ENCODE peak calls at places on chromosomes 16 and 17, in five cellular contexts. One of them, this sample, is unnamed.

GRCh38 chr17:4448197-4448980 is 14.6 kb downstream of the SPNS3 start:
- DNase-seq in H1: no peak
- DNase-seq in K562: no peak
- DNase-seq in HepG2: no peak
- DNase-seq in GM12878: no peak
- DNase-seq in this sample: no peak

GRCh38 chr16:73154063-73154870 is 106.3 kb upstream of the ZFHX3 start:
- DNase-seq in H1: no peak
- DNase-seq in K562: no peak
- DNase-seq in HepG2: no peak
- DNase-seq in GM12878: no peak
- DNase-seq in this sample: peak; percentile 93

GRCh38 chr16:54203384-54203783 is 83.2 kb downstream of the IRX3 start:
- DNase-seq in H1: no peak
- DNase-seq in K562: no peak
- DNase-seq in HepG2: no peak
- DNase-seq in GM12878: no peak
- DNase-seq in this sample: no peak

GRCh38 chr17:41547378-41547841 is 19.3 kb upstream of the KRT19 start:
- DNase-seq in H1: no peak
- DNase-seq in K562: no peak
- DNase-seq in HepG2: no peak
- DNase-seq in GM12878: no peak
- DNase-seq in this sample: no peak

GRCh38 chr16:27475561-27475960 is 73.6 kb downstream of the IL21R start:
- DNase-seq in H1: no peak
- DNase-seq in K562: no peak
- DNase-seq in HepG2: no peak
- DNase-seq in GM12878: no peak
- DNase-seq in this sample: no peak

GRCh38 chr17:83007504-83008475 is 71.6 kb upstream of the METRNL start:
- DNase-seq in H1: no peak
- DNase-seq in K562: no peak
- DNase-seq in HepG2: no peak
- DNase-seq in GM12878: no peak
- DNase-seq in this sample: no peak

GRCh38 chr16:4263504-4264436 is 9.1 kb downstream of the TFAP4 start:
- DNase-seq in H1: no peak
- DNase-seq in K562: peak; percentile 95
- DNase-seq in HepG2: peak; percentile 47
- DNase-seq in GM12878: no peak
- DNase-seq in this sample: no peak

GRCh38 chr17:5526821-5527598 is 40.6 kb downstream of the MIS12 start:
- DNase-seq in H1: no peak
- DNase-seq in K562: peak; percentile 40
- DNase-seq in HepG2: peak; percentile 59
- DNase-seq in GM12878: no peak
- DNase-seq in this sample: peak; percentile 1

GRCh38 chr17:76104896-76105231 is 1.3 kb upstream of the EXOC7 start:
- DNase-seq in H1: no peak
- DNase-seq in K562: no peak
- DNase-seq in HepG2: peak; percentile 39
- DNase-seq in GM12878: no peak
- DNase-seq in this sample: no peak

GRCh38 chr17:58614854-58615409 is 76.9 kb downstream of the TEX14 start:
- DNase-seq in H1: no peak
- DNase-seq in K562: no peak
- DNase-seq in HepG2: no peak
- DNase-seq in GM12878: no peak
- DNase-seq in this sample: peak; percentile 60

GRCh38 chr16:51276335-51276734 is 125.3 kb upstream of the SALL1 start:
- DNase-seq in H1: no peak
- DNase-seq in K562: no peak
- DNase-seq in HepG2: no peak
- DNase-seq in GM12878: no peak
- DNase-seq in this sample: no peak

GRCh38 chr16:27096375-27096774 is 29.6 kb downstream of the C16orf82 start:
- DNase-seq in H1: no peak
- DNase-seq in K562: no peak
- DNase-seq in HepG2: no peak
- DNase-seq in GM12878: no peak
- DNase-seq in this sample: no peak

GRCh38 chr17:34225046-34225445 is 30.0 kb upstream of the CCL2 start:
- DNase-seq in H1: no peak
- DNase-seq in K562: no peak
- DNase-seq in HepG2: no peak
- DNase-seq in GM12878: no peak
- DNase-seq in this sample: no peak

GRCh38 chr16:73949574-73950348 is 346.9 kb upstream of the PSMD7 start:
- DNase-seq in H1: no peak
- DNase-seq in K562: no peak
- DNase-seq in HepG2: no peak
- DNase-seq in GM12878: no peak
- DNase-seq in this sample: no peak

GRCh38 chr16:12321363-12321762 is 344.8 kb downstream of the SNX29 start:
- DNase-seq in H1: no peak
- DNase-seq in K562: no peak
- DNase-seq in HepG2: peak; percentile 66
- DNase-seq in GM12878: no peak
- DNase-seq in this sample: no peak

GRCh38 chr16:23072769-23073549 is 76.3 kb downstream of the USP31 start:
- DNase-seq in H1: no peak
- DNase-seq in K562: peak; percentile 19
- DNase-seq in HepG2: no peak
- DNase-seq in GM12878: no peak
- DNase-seq in this sample: no peak

GRCh38 chr17:79114455-79115301 is 40.1 kb downstream of the ENGASE start:
- DNase-seq in H1: no peak
- DNase-seq in K562: no peak
- DNase-seq in HepG2: no peak
- DNase-seq in GM12878: no peak
- DNase-seq in this sample: no peak

GRCh38 chr17:76996741-76997694 is 128.8 kb downstream of the MGAT5B start:
- DNase-seq in H1: no peak
- DNase-seq in K562: no peak
- DNase-seq in HepG2: no peak
- DNase-seq in GM12878: no peak
- DNase-seq in this sample: no peak

GRCh38 chr16:48834576-48834975 is 224.6 kb upstream of the N4BP1 start:
- DNase-seq in H1: no peak
- DNase-seq in K562: no peak
- DNase-seq in HepG2: no peak
- DNase-seq in GM12878: no peak
- DNase-seq in this sample: no peak

GRCh38 chr16:724188-725040 is 1.8 kb downstream of the CCDC78 start:
- DNase-seq in H1: no peak
- DNase-seq in K562: no peak
- DNase-seq in HepG2: no peak
- DNase-seq in GM12878: no peak
- DNase-seq in this sample: no peak

GRCh38 chr16:52526830-52527229 is 20.1 kb downstream of the TOX3 start:
- DNase-seq in H1: no peak
- DNase-seq in K562: no peak
- DNase-seq in HepG2: no peak
- DNase-seq in GM12878: no peak
- DNase-seq in this sample: no peak

GRCh38 chr17:55635253-55635766 is 87.4 kb downstream of the TMEM100 start:
- DNase-seq in H1: no peak
- DNase-seq in K562: no peak
- DNase-seq in HepG2: no peak
- DNase-seq in GM12878: no peak
- DNase-seq in this sample: no peak

GRCh38 chr16:31085873-31086628 is 2.7 kb downstream of the PRSS53 start:
- DNase-seq in H1: no peak
- DNase-seq in K562: no peak
- DNase-seq in HepG2: no peak
- DNase-seq in GM12878: no peak
- DNase-seq in this sample: no peak

GRCh38 chr16:86374603-86375002 is 135.7 kb upstream of the FOXF1 start:
- DNase-seq in H1: no peak
- DNase-seq in K562: no peak
- DNase-seq in HepG2: no peak
- DNase-seq in GM12878: no peak
- DNase-seq in this sample: no peak
- TF ChIP-seq GABPA in H1: no peak
- TF ChIP-seq GABPA in K562: no peak
- TF ChIP-seq GABPA in HepG2: no peak
- TF ChIP-seq GABPA in GM12878: no peak
- TF ChIP-seq GABPA in this sample: no peak

GRCh38 chr17:52159159-52159809 is 770 bp upstream of the CA10 start:
- DNase-seq in H1: no peak
- DNase-seq in K562: no peak
- DNase-seq in HepG2: no peak
- DNase-seq in GM12878: no peak
- DNase-seq in this sample: no peak
- H3K27me3 ChIP-seq in H1: peaks cover 41% of the 10 kb centered on the region
- H3K27me3 ChIP-seq in K562: no peaks in the 10 kb centered on the region
- H3K27me3 ChIP-seq in HepG2: no peaks in the 10 kb centered on the region
- H3K27me3 ChIP-seq in GM12878: no peaks in the 10 kb centered on the region
- H3K27me3 ChIP-seq in this sample: peaks cover 21% of the 10 kb centered on the region

DNA sequence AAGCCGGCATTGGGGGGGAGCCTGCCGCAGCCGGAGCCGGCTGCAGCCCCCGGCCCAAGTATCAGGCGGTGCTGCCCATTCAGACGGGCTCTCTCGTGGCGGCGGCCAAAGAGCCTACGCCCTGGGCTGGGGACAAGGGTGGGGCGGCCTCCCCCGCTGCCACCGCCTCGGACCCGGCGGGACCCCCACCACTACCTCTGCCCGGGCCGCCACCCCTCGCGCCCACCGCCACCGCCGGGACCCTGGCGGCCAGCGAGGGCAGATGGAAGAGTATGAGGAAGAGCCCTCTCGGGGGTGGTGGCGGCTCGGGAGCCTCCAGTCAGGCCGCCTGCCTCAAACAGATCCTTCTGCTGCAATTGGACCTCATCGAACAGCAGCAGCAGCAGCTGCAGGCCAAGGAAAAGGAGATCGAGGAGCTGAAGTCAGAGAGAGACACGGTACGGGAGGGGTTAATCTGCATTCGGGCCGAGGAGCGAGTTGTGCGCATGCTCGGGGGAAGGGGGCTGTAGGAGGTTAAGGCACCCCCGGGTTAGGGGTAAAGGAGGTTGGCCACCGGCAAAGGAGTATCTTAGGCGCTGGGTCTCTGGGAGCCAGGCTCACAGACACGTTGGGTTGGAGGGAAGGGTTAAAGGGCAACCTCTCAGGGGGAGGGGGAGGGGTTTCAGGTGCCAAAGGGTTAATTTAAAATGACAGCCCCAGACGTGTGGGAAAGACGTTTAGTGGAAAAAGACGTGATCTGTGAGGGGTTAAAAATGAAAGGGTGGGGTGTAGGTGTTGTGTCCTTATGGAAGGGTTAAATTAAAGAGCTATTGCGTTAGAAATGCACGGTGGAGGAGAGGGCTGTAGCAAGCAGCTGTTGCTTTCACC is 1.4 kb downstream of the MSL1 start:
- DNase-seq in H1: no peak
- DNase-seq in K562: peak; percentile 71
- DNase-seq in HepG2: no peak
- DNase-seq in GM12878: no peak
- DNase-seq in this sample: peak; percentile 58
- TF ChIP-seq GABPA in H1: no peak
- TF ChIP-seq GABPA in K562: no peak
- TF ChIP-seq GABPA in HepG2: no peak
- TF ChIP-seq GABPA in GM12878: no peak
- TF ChIP-seq GABPA in this sample: no peak

DNA sequence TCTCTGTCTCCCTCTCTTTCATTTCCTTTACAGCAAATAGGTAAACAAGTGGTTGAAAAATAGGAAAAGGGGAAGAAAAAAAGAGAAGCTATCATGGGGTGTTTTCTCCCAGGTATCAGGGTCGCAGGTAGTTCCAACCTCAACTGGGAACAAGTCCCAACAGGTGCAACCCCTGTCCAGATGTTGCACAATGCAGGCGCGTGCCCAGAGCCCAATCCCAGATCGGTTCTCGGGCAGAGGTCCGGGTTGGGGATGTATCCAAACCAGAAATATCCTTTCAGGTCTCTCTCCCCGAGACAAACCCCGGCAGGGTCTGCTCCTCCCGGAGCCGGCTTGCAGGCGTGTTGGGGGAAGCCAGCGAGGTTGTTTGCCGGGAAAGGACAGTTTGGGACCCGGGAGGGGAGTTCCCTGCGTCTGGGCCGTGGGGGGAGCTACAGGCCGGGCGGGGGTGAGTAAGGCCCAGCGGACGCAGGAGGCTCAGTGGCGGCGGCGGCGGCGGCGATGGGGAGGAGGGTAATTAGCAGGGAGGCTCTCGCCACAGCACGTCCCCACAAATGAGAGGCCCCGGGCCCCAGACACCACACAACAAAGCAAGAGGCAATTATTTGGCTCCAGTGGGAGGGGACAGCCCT is 21.2 kb upstream of the SP6 start:
- DNase-seq in H1: no peak
- DNase-seq in K562: no peak
- DNase-seq in HepG2: no peak
- DNase-seq in GM12878: no peak
- DNase-seq in this sample: no peak
- H3K27me3 ChIP-seq in H1: peaks cover 20% of the 10 kb centered on the region
- H3K27me3 ChIP-seq in K562: no peaks in the 10 kb centered on the region
- H3K27me3 ChIP-seq in HepG2: peaks cover 5% of the 10 kb centered on the region
- H3K27me3 ChIP-seq in GM12878: peaks cover 7% of the 10 kb centered on the region
- H3K27me3 ChIP-seq in this sample: peaks cover 9% of the 10 kb centered on the region

GRCh38 chr17:49521521-49522185 is 26.6 kb downstream of the NGFR start:
- DNase-seq in H1: no peak
- DNase-seq in K562: no peak
- DNase-seq in HepG2: no peak
- DNase-seq in GM12878: no peak
- DNase-seq in this sample: no peak

GRCh38 chr17:49521088-49521450 is 26.0 kb downstream of the NGFR start:
- DNase-seq in H1: no peak
- DNase-seq in K562: no peak
- DNase-seq in HepG2: no peak
- DNase-seq in GM12878: no peak
- DNase-seq in this sample: no peak

GRCh38 chr17:49518346-49519078 is 23.4 kb downstream of the NGFR start:
- DNase-seq in H1: no peak
- DNase-seq in K562: no peak
- DNase-seq in HepG2: no peak
- DNase-seq in GM12878: no peak
- DNase-seq in this sample: no peak

GRCh38 chr17:49520386-49521087 is 25.4 kb downstream of the NGFR start:
- DNase-seq in H1: no peak
- DNase-seq in K562: no peak
- DNase-seq in HepG2: no peak
- DNase-seq in GM12878: no peak
- DNase-seq in this sample: no peak

GRCh38 chr17:49519781-49520180 is 24.7 kb downstream of the NGFR start:
- DNase-seq in H1: no peak
- DNase-seq in K562: no peak
- DNase-seq in HepG2: no peak
- DNase-seq in GM12878: no peak
- DNase-seq in this sample: no peak
- TF ChIP-seq GABPA in H1: no peak
- TF ChIP-seq GABPA in K562: no peak
- TF ChIP-seq GABPA in HepG2: no peak
- TF ChIP-seq GABPA in GM12878: no peak
- TF ChIP-seq GABPA in this sample: no peak

GRCh38 chr17:64245218-64246145 is 17.6 kb downstream of the TEX2 start:
- DNase-seq in H1: no peak
- DNase-seq in K562: no peak
- DNase-seq in HepG2: no peak
- DNase-seq in GM12878: no peak
- DNase-seq in this sample: no peak
- H3K27me3 ChIP-seq in H1: no peaks in the 10 kb centered on the region
- H3K27me3 ChIP-seq in K562: no peaks in the 10 kb centered on the region
- H3K27me3 ChIP-seq in HepG2: no peaks in the 10 kb centered on the region
- H3K27me3 ChIP-seq in GM12878: no peaks in the 10 kb centered on the region
- H3K27me3 ChIP-seq in this sample: no peaks in the 10 kb centered on the region